ENCODE peak calls at places on chromosomes 3 and 15, in six cellular contexts. Z, U, P, J, K and G are unnamed samples.
A peak's percentile ranks its signal among the peaks of the same experiment; 100 is the strongest.

GRCh38 chr3:61236556-61236955 is 14.7 kb downstream of the FHIT start:
- DNase-seq in K (no peak), U (no peak), J (no peak), P (no peak), Z (no peak), G (no peak)

GRCh38 chr3:190617185-190617584 is 103.3 kb downstream of the IL1RAP start:
- DNase-seq in Z (no peak), U (no peak), P (peak; percentile 92), K (no peak), J (no peak), G (no peak)

GRCh38 chr15:65026756-65027155 is 2.7 kb downstream of the MTFMT start:
- DNase-seq in P (no peak), K (no peak), Z (no peak), U (no peak), J (no peak), G (no peak)

GRCh38 chr15:76576526-76577279 is 240.1 kb downstream of the ISL2 start:
- DNase-seq in K (no peak), J (no peak), U (no peak), Z (no peak), P (peak; percentile 75), G (peak; percentile 71)

GRCh38 chr3:179438836-179439235 is 12.4 kb downstream of the GNB4 start:
- DNase-seq in P (no peak), J (no peak), U (no peak), K (no peak), Z (peak; percentile 38), G (no peak)

GRCh38 chr3:77620009-77620408 is 580.1 kb downstream of the ROBO2 start:
- DNase-seq in Z (no peak), J (no peak), P (no peak), U (no peak), K (no peak), G (no peak)

GRCh38 chr3:123788706-123789105 is 95.4 kb downstream of the MYLK start:
- DNase-seq in K (no peak), U (no peak), J (no peak), P (no peak), Z (no peak), G (no peak)

GRCh38 chr3:17175187-17175839 is 290.6 kb downstream of the PLCL2 start:
- DNase-seq in Z (no peak), K (no peak), J (no peak), P (no peak), U (no peak), G (no peak)

GRCh38 chr15:95371664-95372063 is 958.8 kb upstream of the NR2F2 start:
- DNase-seq in Z (no peak), P (no peak), K (no peak), J (no peak), U (no peak), G (no peak)

GRCh38 chr3:194395201-194395600 is 3.9 kb downstream of the GP5 start:
- DNase-seq in P (peak; percentile 24), K (peak; percentile 36), J (no peak), U (no peak), Z (no peak), G (peak; percentile 11)

GRCh38 chr15:47968593-47968992 is 152.2 kb upstream of the SLC24A5 start:
- DNase-seq in Z (no peak), K (no peak), J (no peak), U (no peak), P (no peak), G (no peak)

GRCh38 chr15:67178569-67179210 is 75.8 kb downstream of the AAGAB start:
- DNase-seq in Z (no peak), P (no peak), J (no peak), K (no peak), U (peak; percentile 53), G (peak; percentile 90)

GRCh38 chr3:23546186-23546585 is 259.6 kb upstream of the UBE2E1 start:
- DNase-seq in P (no peak), J (peak; percentile 9), U (no peak), K (no peak), Z (no peak), G (no peak)

GRCh38 chr3:112775011-112775742 is 71.5 kb downstream of the CD200R1L start:
- DNase-seq in J (no peak), Z (no peak), K (no peak), P (no peak), U (no peak), G (no peak)

GRCh38 chr3:29932662-29933316 is 651.9 kb downstream of the RBMS3 start:
- DNase-seq in U (no peak), K (no peak), J (no peak), P (no peak), Z (no peak), G (no peak)

GRCh38 chr15:31456329-31457060 is 129.9 kb downstream of the KLF13 start:
- DNase-seq in K (no peak), P (no peak), Z (no peak), U (no peak), J (no peak), G (no peak)

GRCh38 chr15:36940636-36941285 is 159.6 kb downstream of the MEIS2 start:
- DNase-seq in U (no peak), P (no peak), Z (no peak), J (no peak), K (no peak), G (no peak)

GRCh38 chr3:129184396-129184656 is 630 bp upstream of the CNBP start:
- DNase-seq in K (no peak), P (peak; percentile 47), J (peak; percentile 46), U (peak; percentile 24), Z (no peak), G (no peak)

GRCh38 chr15:29968099-29968892 is 114.5 kb upstream of the GOLGA8J start:
- DNase-seq in K (peak; percentile 71), J (peak; percentile 39), U (no peak), Z (peak; percentile 54), P (no peak), G (no peak)

GRCh38 chr3:127208483-127209100 is 15.7 kb downstream of the PRR23E start:
- DNase-seq in J (no peak), P (no peak), K (no peak), Z (no peak), U (no peak), G (no peak)

GRCh38 chr3:127209155-127209839 is 16.4 kb downstream of the PRR23E start:
- DNase-seq in U (no peak), J (no peak), P (no peak), Z (no peak), K (no peak), G (no peak)

GRCh38 chr3:127206611-127207516 is 13.9 kb downstream of the PRR23E start:
- DNase-seq in P (no peak), U (no peak), J (no peak), K (no peak), Z (no peak), G (no peak)

GRCh38 chr3:127206154-127206553 is 13.2 kb downstream of the PRR23E start:
- DNase-seq in J (no peak), P (no peak), U (no peak), K (no peak), Z (no peak), G (no peak)

DNA sequence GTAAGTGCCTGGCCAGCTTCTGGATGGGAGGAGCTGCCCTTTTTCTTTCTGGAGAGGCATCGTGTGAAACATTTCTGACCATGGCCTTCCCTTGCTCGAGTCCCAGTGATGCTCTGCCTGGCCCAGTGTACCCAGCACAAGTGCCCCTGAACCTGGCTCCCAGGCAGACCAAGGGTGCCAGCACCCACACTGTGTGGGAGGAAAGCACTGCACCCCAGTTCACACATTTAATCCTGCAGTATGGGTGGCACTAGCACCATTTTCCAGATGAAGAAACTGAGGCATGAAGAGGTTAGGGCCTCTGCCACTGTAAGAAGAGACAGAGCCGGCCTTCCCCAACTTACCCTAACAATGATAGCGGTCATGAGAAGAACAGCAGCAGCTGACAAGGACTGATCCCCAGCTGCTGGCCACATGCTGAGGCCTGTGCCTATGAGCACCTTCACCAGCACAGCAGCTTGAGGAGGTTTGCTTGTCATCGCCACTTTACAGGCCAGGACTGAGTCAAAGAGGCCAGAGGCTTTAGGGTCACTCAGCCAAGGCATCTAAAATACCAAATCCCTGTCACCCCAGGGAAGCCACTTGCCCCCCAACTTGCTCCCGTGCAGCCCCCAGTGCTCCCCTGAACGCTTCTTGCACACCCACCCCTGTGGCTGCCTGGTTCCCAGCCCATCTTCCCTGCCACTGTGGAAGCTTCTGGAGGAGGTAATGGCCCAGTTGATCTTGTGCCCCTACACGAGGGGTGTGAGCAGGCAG is 15.0 kb downstream of the PRR23E start:
- DNase-seq in U (no peak), K (no peak), Z (no peak), J (no peak), P (no peak), G (no peak)
- TF ChIP-seq JUN in U (no peak), K (no peak), Z (no peak), J (no peak), P (no peak), G (no peak)

DNA sequence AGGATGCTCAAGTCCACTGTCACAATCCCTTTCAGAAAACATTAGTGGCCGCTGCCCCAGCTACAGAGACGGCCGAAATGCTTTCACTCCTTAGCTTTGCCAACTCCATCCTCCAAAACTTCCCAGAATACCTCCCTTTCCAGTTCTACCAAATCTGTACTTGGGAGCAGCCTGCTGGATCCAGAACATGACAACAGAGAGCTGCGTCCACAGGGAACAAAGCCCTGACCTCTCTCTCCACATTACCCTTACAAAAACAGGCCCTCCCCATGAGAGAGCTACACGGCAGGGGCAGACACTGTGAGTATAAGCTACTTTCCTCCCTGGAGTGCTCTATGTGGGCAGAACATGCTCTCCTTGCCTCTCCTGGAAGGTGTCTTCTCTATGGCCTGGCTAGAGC is 6.3 kb downstream of the RBM15B start:
- DNase-seq in K (no peak), Z (no peak), U (no peak), J (no peak), P (no peak), G (no peak)
- TF ChIP-seq MAX in K (no peak), Z (no peak), U (no peak), J (no peak), P (no peak), G (no peak)

DNA sequence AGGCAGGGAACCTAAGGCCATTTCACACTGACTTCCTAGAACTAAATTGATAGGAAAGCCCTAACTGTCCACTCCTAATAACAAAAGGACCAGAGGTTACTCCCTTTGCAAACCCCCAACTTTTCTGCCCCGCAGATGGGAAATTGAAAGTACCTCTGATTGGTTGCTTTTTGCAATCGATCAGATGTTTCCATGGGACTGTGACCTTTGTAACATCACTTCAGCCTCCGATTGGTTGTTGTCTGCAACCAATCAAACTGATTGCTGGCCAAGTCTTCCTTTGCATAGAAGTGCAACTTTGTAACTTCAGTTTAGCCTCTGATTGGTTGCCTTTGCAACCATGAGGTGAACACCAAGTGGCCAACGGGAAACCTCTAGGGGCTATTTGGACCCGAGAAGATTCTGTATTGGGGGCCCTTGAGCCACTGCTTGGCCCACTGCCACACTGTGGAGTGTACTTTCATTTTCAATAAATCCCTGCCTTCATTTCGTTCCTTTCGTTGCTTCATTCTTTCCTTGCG is 11.3 kb upstream of the KNL1 start:
- DNase-seq in K (no peak), Z (no peak), P (peak; percentile 99), U (peak; percentile 26), J (peak; percentile 43), G (peak; percentile 10)
- TF ChIP-seq JUN in K (no peak), Z (no peak), P (no peak), U (no peak), J (no peak), G (no peak)

DNA sequence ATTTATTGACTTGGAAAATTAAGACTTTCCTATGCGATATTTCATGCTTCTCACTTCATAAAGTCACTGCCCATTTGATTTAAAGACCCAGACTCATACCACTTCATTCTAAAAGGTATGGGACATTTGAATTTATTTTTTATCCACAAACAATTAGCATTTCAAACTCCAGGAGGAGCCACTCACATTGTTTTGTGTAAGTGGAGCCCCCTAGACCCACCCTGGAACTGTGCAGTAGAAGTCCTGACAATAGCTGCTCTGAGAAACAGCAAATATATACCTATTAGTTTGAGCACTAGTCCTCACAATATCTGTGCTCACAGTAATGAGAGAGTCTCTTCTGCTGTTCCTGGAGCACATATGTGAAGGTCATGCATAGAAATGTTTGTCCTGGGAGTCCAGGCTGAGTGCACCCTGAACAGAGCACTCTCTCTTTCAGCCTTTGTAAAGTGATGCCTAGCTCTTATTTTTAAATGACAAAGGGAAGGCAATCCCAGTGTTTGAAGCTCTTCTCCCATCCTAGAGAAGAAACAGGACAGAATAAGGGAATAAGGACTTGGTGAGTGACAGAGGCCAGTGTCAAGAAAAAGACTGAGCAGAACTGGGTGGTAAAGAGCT is 127.5 kb upstream of the STRIT1 start:
- DNase-seq in Z (no peak), U (no peak), K (no peak), P (peak; percentile 16), J (no peak), G (no peak)
- TF ChIP-seq MAX in Z (no peak), U (no peak), K (no peak), P (no peak), J (no peak), G (no peak)